ENCODE peak calls at places on chromosomes 6 and 20, in five cellular contexts. P, G, V, Q and L are unnamed samples.
A peak's percentile ranks its signal among the peaks of the same experiment; 100 is the strongest.

GRCh38 chr20:36656733-36657132 is 10.7 kb upstream of the SLA2 start:
- DNase-seq in P (no peak), G (no peak), V (no peak), Q (no peak), L (no peak)

GRCh38 chr6:22024004-22024403 is 272.8 kb downstream of the PRL start:
- DNase-seq in P (no peak), G (no peak), V (no peak), Q (no peak), L (no peak)

GRCh38 chr6:42136508-42137191 is 5.8 kb downstream of the C6orf132 start:
- DNase-seq in P (no peak), G (no peak), V (no peak), Q (no peak), L (no peak)

GRCh38 chr6:156864557-156864956 is 87.4 kb downstream of the ARID1B start:
- DNase-seq in P (no peak), G (no peak), V (no peak), Q (no peak), L (no peak)

GRCh38 chr6:63558270-63558669 is 14.0 kb upstream of the LOC128125822 start:
- DNase-seq in P (no peak), G (no peak), V (no peak), Q (no peak), L (no peak)

GRCh38 chr6:49713346-49713745 is at the start of gene CRISP2:
- DNase-seq in P (no peak), G (no peak), V (no peak), Q (no peak), L (no peak)

GRCh38 chr20:15847415-15847814 is 725.8 kb downstream of the KIF16B start:
- DNase-seq in P (no peak), G (no peak), V (no peak), Q (no peak), L (no peak)

GRCh38 chr20:11158146-11158545 is 484.3 kb upstream of the JAG1 start:
- DNase-seq in P (no peak), G (no peak), V (no peak), Q (no peak), L (no peak)

GRCh38 chr6:2626381-2626780 is 124.3 kb downstream of the MYLK4 start:
- DNase-seq in P (no peak), G (no peak), V (no peak), Q (no peak), L (no peak)

GRCh38 chr20:9071976-9072726 is 3.3 kb downstream of the PLCB4 start:
- DNase-seq in P (no peak), G (no peak), V (no peak), Q (no peak), L (no peak)

GRCh38 chr6:108105584-108105983 is 31.0 kb upstream of the OSTM1 start:
- DNase-seq in P (no peak), G (no peak), V (no peak), Q (no peak), L (no peak)

GRCh38 chr6:123803456-123803861 is 206 bp upstream of the NKAIN2 start:
- DNase-seq in P (no peak), G (no peak), V (no peak), Q (no peak), L (no peak)

GRCh38 chr6:169212436-169212835 is 41.2 kb downstream of the THBS2 start:
- DNase-seq in P (no peak), G (no peak), V (no peak), Q (no peak), L (no peak)

GRCh38 chr6:160912411-160912810 is 79.2 kb upstream of the MAP3K4 start:
- DNase-seq in P (no peak), G (no peak), V (no peak), Q (no peak), L (no peak)
- H3K9me3 ChIP-seq in P (peaks cover 22% of the 10 kb centered on the region), G (peaks cover 4% of the 10 kb centered on the region), V (peaks cover 8% of the 10 kb centered on the region), Q (peaks cover 24% of the 10 kb centered on the region), L (no peaks in the 10 kb centered on the region)

GRCh38 chr20:2750343-2751251 is 49.8 kb downstream of the CPXM1 start:
- DNase-seq in P (no peak), G (peak; percentile 58), V (peak; percentile 42), Q (peak; percentile 78), L (no peak)
- H3K27me3 ChIP-seq in P (peaks cover under 1% of the 10 kb centered on the region), G (no peaks in the 10 kb centered on the region), V (peaks cover 1% of the 10 kb centered on the region), Q (peaks cover 75% of the 10 kb centered on the region), L (no peaks in the 10 kb centered on the region)

GRCh38 chr20:44896583-44896982 is 11.1 kb downstream of the YWHAB start:
- DNase-seq in P (no peak), G (no peak), V (no peak), Q (no peak), L (no peak)
- H3K27ac ChIP-seq in P (peak overlapping the region; percentile 32), G (no peak overlapping the region), V (no peak overlapping the region), Q (peak overlapping the region; percentile 7), L (peak overlapping the region; percentile 41)

GRCh38 chr20:62111148-62111547 is 11.1 kb upstream of the LSM14B start:
- DNase-seq in P (no peak), G (no peak), V (no peak), Q (no peak), L (no peak)
- H3K9me3 ChIP-seq in P (peaks cover 65% of the 10 kb centered on the region), G (peaks cover 45% of the 10 kb centered on the region), V (peaks cover 49% of the 10 kb centered on the region), Q (peaks cover 91% of the 10 kb centered on the region), L (peaks cover 23% of the 10 kb centered on the region)

DNA sequence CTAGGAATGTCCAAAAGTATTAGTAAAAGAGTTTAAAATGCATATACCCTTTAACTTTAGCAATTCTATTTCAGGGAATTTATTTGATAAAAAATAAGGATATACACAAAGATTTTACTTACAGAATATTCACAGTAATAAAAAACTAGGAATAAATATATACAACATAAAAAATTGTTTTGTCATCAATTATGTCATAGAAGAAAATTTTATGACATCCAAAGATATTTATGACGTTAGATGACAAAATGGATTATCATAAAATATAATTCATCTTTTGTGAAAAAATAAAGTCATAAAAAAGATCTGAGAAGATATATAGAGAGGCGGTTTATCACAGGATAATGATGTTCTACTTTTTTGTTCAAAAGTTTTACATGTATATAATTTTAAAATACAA is 32.0 kb upstream of the TCF21 start:
- DNase-seq in P (no peak), G (no peak), V (no peak), Q (no peak), L (no peak)
- H3K27me3 ChIP-seq in P (peaks cover 26% of the 10 kb centered on the region), G (no peaks in the 10 kb centered on the region), V (peaks cover 33% of the 10 kb centered on the region), Q (peaks cover 71% of the 10 kb centered on the region), L (peaks cover 10% of the 10 kb centered on the region)

GRCh38 chr6:96995903-96996302 is 71.4 kb downstream of the KLHL32 start:
- DNase-seq in P (no peak), G (no peak), V (no peak), Q (no peak), L (no peak)

GRCh38 chr6:96990462-96990861 is 65.9 kb downstream of the KLHL32 start:
- DNase-seq in P (no peak), G (no peak), V (no peak), Q (no peak), L (no peak)

GRCh38 chr6:96990989-96991388 is 66.5 kb downstream of the KLHL32 start:
- DNase-seq in P (no peak), G (no peak), V (no peak), Q (no peak), L (no peak)

GRCh38 chr6:96991618-96992355 is 67.3 kb downstream of the KLHL32 start:
- DNase-seq in P (no peak), G (no peak), V (no peak), Q (peak; percentile 62), L (no peak)

GRCh38 chr6:96994660-96995059 is 70.1 kb downstream of the KLHL32 start:
- DNase-seq in P (no peak), G (no peak), V (no peak), Q (no peak), L (no peak)
- H3K27ac ChIP-seq in P (no peak overlapping the region), G (no peak overlapping the region), V (no peak overlapping the region), Q (no peak overlapping the region), L (no peak overlapping the region)

GRCh38 chr6:167299641-167300308 is 8.7 kb downstream of the UNC93A start:
- DNase-seq in P (no peak), G (no peak), V (no peak), Q (peak; percentile 62), L (no peak)
- H3K9me3 ChIP-seq in P (no peaks in the 10 kb centered on the region), G (no peaks in the 10 kb centered on the region), V (no peaks in the 10 kb centered on the region), Q (no peaks in the 10 kb centered on the region), L (no peaks in the 10 kb centered on the region)

DNA sequence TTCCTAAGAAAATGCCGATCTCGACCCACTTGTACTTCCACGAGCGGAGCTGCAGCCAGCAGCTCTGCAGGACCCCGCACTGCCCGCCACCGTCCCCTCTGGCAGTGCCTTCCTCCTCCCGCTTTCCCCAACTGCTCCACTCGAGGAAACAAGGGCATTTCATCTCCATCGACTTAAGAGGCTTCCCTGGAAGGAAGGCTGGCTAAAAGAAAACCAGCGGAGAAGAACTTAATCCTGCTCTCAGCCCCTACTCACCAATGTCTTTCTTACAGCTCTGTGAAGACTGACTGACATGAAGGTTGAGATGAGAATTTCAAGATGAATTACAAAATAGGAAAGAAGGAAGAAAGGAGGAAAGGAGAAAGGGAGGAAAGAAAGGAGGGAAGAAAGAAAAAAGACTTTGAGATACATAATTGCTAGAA is 15.6 kb downstream of the FOXC1 start:
- DNase-seq in P (no peak), G (no peak), V (no peak), Q (no peak), L (no peak)
- H3K27me3 ChIP-seq in P (no peaks in the 10 kb centered on the region), G (peaks cover 2% of the 10 kb centered on the region), V (peaks cover 6% of the 10 kb centered on the region), Q (peaks cover 96% of the 10 kb centered on the region), L (peaks cover 7% of the 10 kb centered on the region)